ENCODE peak calls at places on chromosomes 3 and 15, in four cellular contexts. G is left ventricle myocardium inferior, I is HCT116, B is SK-N-SH. R is an unnamed sample. For H3K27me3, the result is how much of the 10 kb centered on the place peaks cover.

GRCh38 chr3:69115731-69116130 is 6.7 kb downstream of the LMOD3 start:
- DNase-seq in G (no peak), B (no peak), I (no peak), R (no peak)

GRCh38 chr15:48556159-48556897 is 89.2 kb downstream of the FBN1 start:
- DNase-seq in B (no peak), I (no peak), G (no peak), R (no peak)

GRCh38 chr15:90360746-90361145 is 8.7 kb downstream of the ZNF774 start:
- DNase-seq in G (no peak), I (no peak), B (no peak), R (no peak)

GRCh38 chr3:191470080-191470479 is 9.1 kb downstream of the PYDC2 start:
- DNase-seq in B (no peak), G (no peak), I (no peak), R (no peak)

GRCh38 chr3:197212290-197212689 is 86.1 kb downstream of the DLG1 start:
- DNase-seq in B (no peak), G (no peak), I (no peak), R (no peak)

GRCh38 chr3:52483577-52484495 is 11.3 kb upstream of the STAB1 start:
- DNase-seq in G (no peak), B (no peak), I (no peak), R (peak)

GRCh38 chr3:86989611-86990010 is 1.3 kb downstream of the VGLL3 start:
- DNase-seq in G (no peak), I (no peak), B (no peak), R (no peak)

GRCh38 chr3:159856496-159857098 is 132.0 kb upstream of the IL12A start:
- DNase-seq in G (no peak), B (peak), I (no peak), R (no peak)

GRCh38 chr3:194779729-194780224 is 94.1 kb downstream of the FAM43A start:
- DNase-seq in G (peak), B (no peak), I (no peak), R (no peak)

GRCh38 chr15:79340315-79340602 is 29.3 kb downstream of the TMED3 start:
- DNase-seq in I (no peak), B (no peak), G (no peak), R (no peak)

GRCh38 chr3:194740859-194741486 is 55.3 kb downstream of the FAM43A start:
- DNase-seq in G (no peak), B (no peak), I (peak), R (peak)

GRCh38 chr15:39833515-39833981 is 50.9 kb upstream of the FSIP1 start:
- DNase-seq in B (no peak), I (no peak), G (no peak), R (peak)

GRCh38 chr15:82950746-82951370 is 1.7 kb downstream of the HOMER2 start:
- DNase-seq in G (no peak), I (no peak), B (no peak), R (no peak)

GRCh38 chr15:82946155-82946701 is 6.3 kb downstream of the HOMER2 start:
- DNase-seq in B (no peak), I (no peak), G (no peak), R (no peak)

GRCh38 chr15:82952156-82953081 is at the start of gene HOMER2:
- DNase-seq in B (peak), I (no peak), G (peak), R (no peak)

GRCh38 chr15:82950295-82950694 is 2.2 kb downstream of the HOMER2 start:
- DNase-seq in B (no peak), G (no peak), I (no peak), R (no peak)

GRCh38 chr15:82951472-82952155 is 906 bp downstream of the HOMER2 start:
- DNase-seq in I (no peak), B (peak), G (no peak), R (no peak)
- H3K4me3 ChIP-seq in I (no peak), B (peak), G (peak), R (no peak)

DNA sequence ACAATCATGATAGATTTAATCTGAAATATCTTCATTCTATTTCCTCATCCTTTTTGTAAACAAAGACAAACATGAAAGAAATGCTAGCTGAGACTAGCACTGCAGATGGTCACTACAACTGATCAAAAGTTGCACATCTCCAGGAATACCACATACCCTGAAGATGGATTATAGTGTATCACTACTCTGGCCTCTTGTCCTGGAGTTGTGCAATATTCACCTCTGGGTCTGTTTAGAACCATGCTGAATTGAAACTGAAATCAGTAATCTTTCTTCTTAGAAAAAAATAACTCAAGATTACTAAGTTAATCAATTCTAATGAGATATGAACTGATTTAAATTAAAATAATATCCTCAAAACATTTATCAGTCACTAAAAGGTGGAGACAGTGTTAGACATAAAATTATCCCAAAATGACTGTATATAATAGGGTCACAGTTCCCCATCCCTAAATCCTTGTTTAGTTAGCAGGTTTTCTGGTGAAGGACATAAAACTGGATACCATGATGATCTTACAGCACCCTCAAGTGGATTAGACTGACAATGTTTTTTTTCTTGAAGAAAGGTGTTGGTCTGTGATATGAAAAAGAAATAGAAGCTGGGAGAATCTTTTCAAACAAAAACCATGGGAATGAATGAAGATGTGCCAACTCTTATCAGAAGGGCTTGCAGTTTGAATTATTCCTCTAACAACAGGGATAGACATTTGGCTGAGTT is 7.2 kb upstream of the TTC14 start:
- DNase-seq in B (peak), I (peak), G (no peak), R (no peak)
- TF ChIP-seq CTCF in B (peak), I (peak), G (peak), R (peak)

GRCh38 chr3:15273214-15273613 is 59.2 kb downstream of the SH3BP5 start:
- DNase-seq in B (no peak), I (no peak), G (no peak), R (no peak)
- H3K27me3 ChIP-seq in B (under half), I (under half), G (under half), R (under half)

GRCh38 chr3:30613135-30613825 is 6.9 kb downstream of the TGFBR2 start:
- DNase-seq in I (no peak), G (no peak), B (no peak), R (no peak)

GRCh38 chr3:30611613-30612421 is 5.4 kb downstream of the TGFBR2 start:
- DNase-seq in G (no peak), I (no peak), B (no peak), R (no peak)

GRCh38 chr3:30612422-30613134 is 6.2 kb downstream of the TGFBR2 start:
- DNase-seq in G (no peak), I (no peak), B (no peak), R (no peak)

GRCh38 chr3:30609930-30610701 is 3.7 kb downstream of the TGFBR2 start:
- DNase-seq in I (no peak), B (no peak), G (no peak), R (no peak)

GRCh38 chr3:30610702-30611410 is 4.5 kb downstream of the TGFBR2 start:
- DNase-seq in G (no peak), I (no peak), B (no peak), R (no peak)
- H3K4me3 ChIP-seq in G (peak), I (peak), B (peak), R (no peak)